ENCODE peak calls at places on chromosomes 13 and 19, in four cellular contexts. S, I, Y and F are unnamed samples.

GRCh38 chr19:52923782-52924593 is 760 bp upstream of the ZNF888 start:
- DNase-seq in I (no peak), S (peak), Y (no peak), F (no peak)

GRCh38 chr13:26529441-26529840 is 28.0 kb upstream of the WASF3 start:
- DNase-seq in I (no peak), Y (peak), S (peak), F (no peak)

GRCh38 chr13:57629391-57629804 is 2.1 kb upstream of the PCDH17 start:
- DNase-seq in S (no peak), I (no peak), Y (no peak), F (no peak)

GRCh38 chr19:43362179-43362578 is 8.7 kb downstream of the CD177 start:
- DNase-seq in S (no peak), I (no peak), Y (no peak), F (no peak)

GRCh38 chr19:55581145-55581827 is 638 bp upstream of the ZNF579 start:
- DNase-seq in S (no peak), Y (no peak), I (no peak), F (no peak)

GRCh38 chr13:80524447-80525215 is 183.7 kb upstream of the SPRY2 start:
- DNase-seq in S (no peak), Y (no peak), I (no peak), F (no peak)

GRCh38 chr19:9565900-9566705 is 18.2 kb downstream of the ZNF121 start:
- DNase-seq in S (no peak), I (no peak), Y (no peak), F (no peak)

GRCh38 chr19:10644351-10645007 is 9.7 kb upstream of the ILF3 start:
- DNase-seq in Y (peak), S (peak), I (peak), F (no peak)

GRCh38 chr13:111031531-111031961 is 83.6 kb upstream of the ARHGEF7 start:
- DNase-seq in S (peak), I (no peak), Y (peak), F (no peak)

GRCh38 chr19:3270908-3271307 is 46.4 kb downstream of the CELF5 start:
- DNase-seq in S (peak), Y (no peak), I (peak), F (no peak)

GRCh38 chr13:49629947-49630346 is 1.6 kb downstream of the ARL11 start:
- DNase-seq in Y (no peak), I (no peak), S (no peak), F (no peak)

GRCh38 chr13:25923217-25924085 is 128.4 kb downstream of the SHISA2 start:
- DNase-seq in S (no peak), Y (no peak), I (no peak), F (no peak)

GRCh38 chr13:21637296-21637695 is 33.3 kb upstream of the MICU2 start:
- DNase-seq in I (peak), S (peak), Y (no peak), F (no peak)

GRCh38 chr13:40983725-40984669 is 35.1 kb downstream of the ELF1 start:
- DNase-seq in S (no peak), I (no peak), Y (no peak), F (no peak)